ENCODE peak calls at places on chromosomes 5 and 9, in six cellular contexts. A is neuronal stem cell, C is AG04450, T is PC-3, X is body of pancreas, B is Panc1. G is an unnamed sample.

GRCh38 chr9:116632990-116633441 is 54.1 kb upstream of the TRIM32 start:
- DNase-seq in A (no peak), C (no peak), T (peak; percentile 6), X (no peak), B (no peak), G (peak; percentile 46)

GRCh38 chr5:137095597-137095996 is 403.5 kb downstream of the SPOCK1 start:
- DNase-seq in A (no peak), C (no peak), T (no peak), X (no peak), B (no peak), G (no peak)

GRCh38 chr9:107638922-107639321 is 149.4 kb upstream of the KLF4 start:
- DNase-seq in A (no peak), C (no peak), T (no peak), X (no peak), B (no peak), G (peak; percentile 63)

GRCh38 chr5:61673007-61673735 is 341.1 kb downstream of the ZSWIM6 start:
- DNase-seq in A (peak; percentile 51), C (no peak), T (peak; percentile 77), X (no peak), B (no peak), G (peak; percentile 22)

GRCh38 chr9:89036383-89036782 is 45.1 kb downstream of the S1PR3 start:
- DNase-seq in A (no peak), C (no peak), T (no peak), X (no peak), B (no peak), G (peak; percentile 83)

GRCh38 chr5:168317521-168318147 is 26.2 kb downstream of the WWC1 start:
- DNase-seq in A (no peak), C (peak; percentile 96), T (peak; percentile 74), X (peak; percentile 58), B (peak; percentile 53), G (peak; percentile 97)

GRCh38 chr9:135230817-135231520 is 143.5 kb downstream of the OLFM1 start:
- DNase-seq in A (no peak), C (no peak), T (no peak), X (peak; percentile 7), B (no peak), G (no peak)

GRCh38 chr9:93625000-93625399 is 48.6 kb downstream of the PHF2 start:
- DNase-seq in A (no peak), C (no peak), T (no peak), X (no peak), B (no peak), G (no peak)

GRCh38 chr5:98769006-98769255 is 4.5 kb upstream of the RGMB start:
- DNase-seq in A (no peak), C (no peak), T (peak; percentile 46), X (peak; percentile 62), B (no peak), G (no peak)

GRCh38 chr9:31542384-31543055 is 841.9 kb upstream of the ACO1 start:
- DNase-seq in A (no peak), C (no peak), T (no peak), X (peak; percentile 15), B (peak; percentile 7), G (peak; percentile 80)

GRCh38 chr5:174692982-174693422 is 31.4 kb upstream of the MSX2 start:
- DNase-seq in A (peak; percentile 67), C (no peak), T (no peak), X (no peak), B (no peak), G (no peak)

GRCh38 chr5:65862384-65862783 is 64.0 kb upstream of the ERBIN start:
- DNase-seq in A (no peak), C (no peak), T (peak; percentile 17), X (no peak), B (no peak), G (no peak)

GRCh38 chr9:108033976-108034964 is 544.7 kb upstream of the KLF4 start:
- DNase-seq in A (no peak), C (peak; percentile 81), T (no peak), X (no peak), B (no peak), G (no peak)

GRCh38 chr9:2722715-2723114 is 5.4 kb downstream of the KCNV2 start:
- DNase-seq in A (no peak), C (no peak), T (no peak), X (no peak), B (no peak), G (no peak)

GRCh38 chr5:139848508-139849100 is 53.0 kb downstream of the PSD2 start:
- DNase-seq in A (no peak), C (no peak), T (no peak), X (peak; percentile 30), B (no peak), G (no peak)

GRCh38 chr5:1850324-1851154 is 32.2 kb downstream of the IRX4 start:
- DNase-seq in A (no peak), C (no peak), T (no peak), X (no peak), B (no peak), G (no peak)

GRCh38 chr9:130459151-130459550 is 14.4 kb downstream of the ASS1 start:
- DNase-seq in A (no peak), C (no peak), T (no peak), X (no peak), B (no peak), G (no peak)

GRCh38 chr5:77272206-77272605 is 61.7 kb downstream of the PDE8B start:
- DNase-seq in A (no peak), C (no peak), T (no peak), X (no peak), B (no peak), G (no peak)

GRCh38 chr9:32587901-32588300 is 14.9 kb upstream of the NDUFB6 start:
- DNase-seq in A (no peak), C (peak; percentile 13), T (no peak), X (no peak), B (no peak), G (no peak)

GRCh38 chr9:136081826-136082495 is 13.1 kb downstream of the NACC2 start:
- DNase-seq in A (no peak), C (no peak), T (no peak), X (no peak), B (no peak), G (no peak)

GRCh38 chr9:109975574-109976327 is 195.8 kb downstream of the PALM2AKAP2 start:
- DNase-seq in A (no peak), C (peak; percentile 50), T (no peak), X (no peak), B (no peak), G (peak; percentile 33)

GRCh38 chr9:33446507-33447403 is 638 bp downstream of the AQP3 start:
- DNase-seq in A (no peak), C (peak; percentile 10), T (peak; percentile 68), X (peak; percentile 64), B (no peak), G (peak; percentile 45)

GRCh38 chr5:111099058-111099778 is 7.1 kb downstream of the WDR36 start:
- DNase-seq in A (no peak), C (no peak), T (no peak), X (no peak), B (no peak), G (no peak)

GRCh38 chr9:129235041-129235930 is 57.2 kb upstream of the IER5L start:
- DNase-seq in A (no peak), C (no peak), T (no peak), X (no peak), B (no peak), G (no peak)

DNA sequence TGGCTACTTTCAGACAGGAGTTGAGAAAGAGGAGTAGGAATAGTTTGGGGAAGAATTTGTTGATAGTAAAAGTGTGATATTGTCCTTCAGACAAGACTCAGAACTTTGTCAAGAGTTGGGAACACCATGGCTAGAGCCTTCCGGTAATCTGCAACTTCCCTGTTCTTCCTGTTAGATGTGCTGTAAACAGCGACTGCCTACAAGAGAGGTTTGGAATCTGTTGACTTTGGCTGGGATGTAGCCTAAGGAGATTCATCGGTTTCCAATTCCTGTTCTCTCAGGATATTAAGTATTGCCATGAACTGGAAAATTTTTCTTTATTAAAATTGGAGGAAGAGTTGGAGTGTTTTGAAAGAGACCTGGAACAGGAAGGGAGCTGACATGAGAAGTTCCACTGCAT is 43.9 kb downstream of the ARHGAP26 start:
- DNase-seq in A (no peak), C (no peak), T (no peak), X (no peak), B (no peak), G (no peak)
- H3K4me3 ChIP-seq in A (no peak overlapping the region), C (no peak overlapping the region), T (no peak overlapping the region), X (no peak overlapping the region), B (no peak overlapping the region), G (no peak overlapping the region)

GRCh38 chr9:78909566-78909965 is 612.6 kb downstream of the PSAT1 start:
- DNase-seq in A (no peak), C (no peak), T (no peak), X (no peak), B (no peak), G (peak; percentile 18)
- H3K27ac ChIP-seq in A (no peak overlapping the region), C (no peak overlapping the region), T (no peak overlapping the region), X (no peak overlapping the region), B (no peak overlapping the region), G (peak overlapping the region; percentile 17)

DNA sequence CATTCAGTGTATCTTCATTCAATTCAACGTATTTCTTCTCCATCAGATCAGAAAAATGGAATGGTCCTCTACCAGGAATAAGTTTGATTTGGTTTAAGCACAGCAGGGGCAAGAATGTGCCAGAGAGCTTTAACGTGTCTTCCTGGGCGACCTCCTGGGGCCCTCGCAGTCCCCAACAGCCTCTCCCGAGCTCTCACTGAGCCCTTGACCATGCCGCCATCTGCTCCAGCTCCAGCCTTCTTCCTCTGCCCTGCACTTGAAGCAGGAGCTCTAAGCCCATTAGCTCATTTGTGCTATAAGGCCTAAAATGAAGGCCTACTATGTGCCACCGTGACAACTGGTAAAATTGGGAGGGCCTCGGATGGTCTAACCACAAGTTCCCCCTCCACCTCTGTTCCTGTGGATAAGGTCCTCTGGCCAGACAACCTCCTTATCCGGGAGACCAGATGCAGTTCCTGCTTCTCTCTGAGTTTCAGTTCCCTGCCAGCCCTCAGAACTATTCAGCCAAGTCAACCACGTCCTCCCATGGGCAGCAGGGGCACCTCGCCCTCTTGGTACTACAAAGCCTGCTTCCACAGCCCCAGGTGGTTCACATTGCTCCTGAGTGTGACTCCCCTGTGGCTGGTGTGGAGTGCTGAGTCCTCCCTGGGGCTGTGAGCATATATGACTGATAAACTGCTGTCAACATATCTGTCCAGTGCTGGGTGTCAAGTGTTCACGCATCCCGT is 35.8 kb downstream of the C5orf15 start:
- DNase-seq in A (no peak), C (no peak), T (no peak), X (no peak), B (no peak), G (no peak)
- H3K4me3 ChIP-seq in A (no peak overlapping the region), C (no peak overlapping the region), T (no peak overlapping the region), X (no peak overlapping the region), B (no peak overlapping the region), G (no peak overlapping the region)

DNA sequence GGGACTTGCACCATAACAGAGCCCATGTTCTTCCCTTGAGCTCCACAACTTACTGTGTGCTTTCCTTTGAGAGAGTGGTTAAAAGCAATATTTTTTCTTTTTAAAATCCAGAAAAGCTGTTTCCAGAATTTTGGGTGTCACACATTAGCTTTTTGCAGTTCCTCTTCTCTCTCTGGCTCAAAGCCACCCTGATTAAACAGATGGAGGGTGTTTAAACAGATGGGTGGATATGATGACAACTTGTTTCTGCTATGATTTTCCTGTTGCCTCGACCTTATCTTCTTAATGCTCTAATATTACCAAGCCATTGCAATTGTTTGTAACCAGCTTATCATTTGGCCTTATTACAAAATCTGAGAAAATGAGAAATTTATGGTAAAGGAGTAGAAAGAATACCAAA is 22.9 kb upstream of the CFAP95 start:
- DNase-seq in A (no peak), C (no peak), T (no peak), X (no peak), B (no peak), G (no peak)
- H3K27ac ChIP-seq in A (no peak overlapping the region), C (no peak overlapping the region), T (no peak overlapping the region), X (no peak overlapping the region), B (no peak overlapping the region), G (no peak overlapping the region)

G was measured in brain microvascular endothelial cell.